ENCODE peak calls at places on chromosomes 3 and 15, in four cellular contexts. U is endothelial cell, G is GM13977, J is psoas muscle. W is an unnamed sample.

GRCh38 chr3:56811545-56812202 is 9.9 kb upstream of the ARHGEF3 start:
- DNase-seq in G (no peak), J (no peak), U (no peak), W (no peak)

GRCh38 chr15:72964542-72964941 is 87.7 kb upstream of the NEO1 start:
- DNase-seq in J (no peak), G (no peak), U (no peak), W (no peak)

GRCh38 chr15:82300883-82301282 is 38.3 kb downstream of the SAXO2 start:
- DNase-seq in U (no peak), J (no peak), G (no peak), W (no peak)

GRCh38 chr3:97265237-97266005 is 451.0 kb downstream of the EPHA6 start:
- DNase-seq in J (no peak), U (no peak), G (no peak), W (no peak)

GRCh38 chr3:73623996-73624362 is 762 bp downstream of the PDZRN3 start:
- DNase-seq in G (no peak), U (peak; percentile 51), J (peak; percentile 87), W (no peak)

GRCh38 chr3:187125319-187126031 is 13.8 kb downstream of the RPL39L start:
- DNase-seq in J (no peak), U (no peak), G (no peak), W (no peak)

GRCh38 chr15:91468861-91469260 is 368.8 kb downstream of the SV2B start:
- DNase-seq in U (no peak), G (no peak), J (no peak), W (peak; percentile 27)

GRCh38 chr15:30827625-30828303 is 76.0 kb upstream of the FAN1 start:
- DNase-seq in U (no peak), G (no peak), J (no peak), W (no peak)

GRCh38 chr3:14691239-14691638 is 16.3 kb downstream of the C3orf20 start:
- DNase-seq in U (no peak), G (peak; percentile 58), J (no peak), W (no peak)

GRCh38 chr15:74251187-74251811 is 15.2 kb downstream of the CCDC33 start:
- DNase-seq in U (no peak), G (no peak), J (peak; percentile 96), W (no peak)

GRCh38 chr3:45868213-45868612 is 18.1 kb upstream of the CCR9 start:
- DNase-seq in J (no peak), G (no peak), U (no peak), W (no peak)

GRCh38 chr3:48688032-48688736 is 2.5 kb upstream of the NCKIPSD start:
- DNase-seq in U (no peak), J (no peak), G (no peak), W (no peak)

GRCh38 chr3:38707730-38708129 is 58.2 kb upstream of the SCN5A start:
- DNase-seq in G (no peak), U (peak; percentile 21), J (no peak), W (no peak)

GRCh38 chr15:69604050-69604378 is 151.4 kb downstream of the RPLP1 start:
- DNase-seq in J (no peak), U (peak; percentile 15), G (no peak), W (no peak)

GRCh38 chr15:66399276-66399675 is 12.6 kb downstream of the MAP2K1 start:
- DNase-seq in G (no peak), U (no peak), J (no peak), W (no peak)

GRCh38 chr15:66505818-66506217 is 692 bp downstream of the ZWILCH start:
- DNase-seq in G (no peak), J (no peak), U (no peak), W (peak; percentile 13)

GRCh38 chr3:183489455-183490210 is 61.2 kb upstream of the MCF2L2 start:
- DNase-seq in G (no peak), J (no peak), U (no peak), W (no peak)

GRCh38 chr3:100880845-100881244 is 112.4 kb downstream of the ABI3BP start:
- DNase-seq in J (no peak), G (no peak), U (no peak), W (no peak)

GRCh38 chr15:88656760-88657221 is 18.0 kb downstream of the ISG20 start:
- DNase-seq in G (peak; percentile 79), U (no peak), J (no peak), W (peak; percentile 44)

GRCh38 chr15:73802336-73803105 is 49.4 kb upstream of the INSYN1 start:
- DNase-seq in G (no peak), U (no peak), J (peak; percentile 83), W (no peak)

GRCh38 chr3:30510596-30510995 is 95.8 kb upstream of the TGFBR2 start:
- DNase-seq in U (no peak), G (no peak), J (no peak), W (no peak)

GRCh38 chr3:184719709-184720108 is 7.8 kb upstream of the MAGEF1 start:
- DNase-seq in G (no peak), J (no peak), U (no peak), W (no peak)

GRCh38 chr3:184716652-184717607 is 5.1 kb upstream of the MAGEF1 start:
- DNase-seq in G (no peak), U (no peak), J (no peak), W (no peak)

GRCh38 chr3:184717608-184717995 is 5.7 kb upstream of the MAGEF1 start:
- DNase-seq in J (no peak), U (no peak), G (no peak), W (no peak)

GRCh38 chr3:184715943-184716651 is 4.2 kb upstream of the MAGEF1 start:
- DNase-seq in J (no peak), G (no peak), U (no peak), W (no peak)

GRCh38 chr3:184718431-184718830 is 6.6 kb upstream of the MAGEF1 start:
- DNase-seq in G (no peak), J (no peak), U (no peak), W (no peak)
- TF ChIP-seq CTCF in G (no peak), J (no peak), U (no peak), W (no peak)

DNA sequence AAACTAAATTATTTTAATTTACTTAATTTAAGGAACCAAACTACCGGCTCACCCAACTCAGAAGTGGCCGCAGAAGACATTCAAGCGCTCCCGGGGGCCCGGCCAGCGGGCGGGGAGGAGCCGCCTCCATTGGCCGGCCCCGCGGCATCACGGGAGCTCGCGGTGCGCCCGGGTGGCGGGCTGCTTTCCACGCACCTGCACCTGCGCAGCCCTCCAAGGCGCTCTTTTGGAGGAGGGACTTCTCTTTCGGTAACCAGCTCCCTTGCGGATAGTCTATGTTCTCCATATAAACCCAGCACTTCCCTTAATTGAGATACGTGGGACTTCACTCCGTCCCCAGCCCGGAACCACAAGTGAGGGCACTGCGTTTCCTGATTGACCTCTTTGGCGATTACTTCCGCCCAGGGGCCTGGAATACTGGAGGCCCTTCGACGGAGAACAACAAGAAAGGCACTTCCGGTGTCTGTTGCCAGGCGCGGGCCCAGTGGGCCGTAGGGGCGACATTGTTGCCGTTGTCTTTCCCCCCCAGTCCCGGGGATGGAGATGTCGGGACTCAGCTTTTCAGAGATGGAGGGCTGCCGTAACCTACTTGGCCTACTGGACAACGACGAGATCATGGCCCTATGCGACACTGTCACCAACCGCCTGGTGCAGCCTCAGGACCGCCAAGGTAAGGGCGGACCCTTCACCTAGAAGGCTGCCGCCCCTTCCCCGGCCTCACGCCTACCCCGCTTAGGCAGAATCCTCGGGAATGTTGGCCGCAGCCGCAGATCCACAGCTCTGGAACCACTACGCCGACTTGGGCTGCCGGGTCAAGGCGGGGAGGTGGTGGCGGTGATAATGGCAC is at the start of gene C3orf38:
- DNase-seq in U (peak; percentile 75), J (peak; percentile 93), G (peak; percentile 82), W (peak; percentile 81)
- TF ChIP-seq CTCF in U (no peak), J (no peak), G (no peak), W (no peak)

DNA sequence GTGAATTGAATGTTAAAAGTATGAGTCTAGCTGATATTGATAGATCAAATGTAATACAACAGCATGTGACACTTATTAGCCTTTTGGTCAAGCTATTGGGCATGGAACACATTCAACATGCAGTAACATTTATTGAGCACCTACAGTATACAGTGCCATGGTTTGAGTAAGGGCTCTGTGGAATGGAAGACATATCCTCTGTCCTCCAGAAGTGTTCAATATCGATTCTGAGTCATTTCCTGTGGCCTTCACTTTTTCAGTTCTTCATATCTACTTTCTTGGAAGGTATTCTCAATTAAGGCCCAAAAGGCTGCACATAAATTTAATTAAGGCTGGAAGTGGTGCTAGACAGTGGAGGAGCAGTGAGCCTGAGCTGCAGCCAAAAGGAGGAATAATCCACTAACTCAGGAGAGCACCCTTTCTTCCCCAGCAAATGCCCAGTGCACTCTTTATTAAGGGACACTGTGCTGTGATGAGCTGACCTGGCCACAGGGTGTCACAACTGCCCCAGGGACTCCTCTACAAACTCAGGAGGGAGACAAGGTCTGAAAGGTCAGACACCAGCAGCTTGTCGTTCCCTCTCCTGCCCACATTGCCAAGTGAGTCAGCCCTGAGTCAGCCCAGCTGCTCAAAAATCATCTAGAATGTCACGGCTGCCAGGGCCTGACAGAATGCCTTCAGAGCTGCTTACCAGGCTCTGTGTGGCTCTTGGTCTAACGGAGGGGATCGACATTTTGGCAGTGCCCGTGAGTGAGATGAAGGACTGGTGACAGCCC is 544.8 kb downstream of the AGBL1 start:
- DNase-seq in U (peak; percentile 71), G (no peak), J (peak; percentile 95), W (peak; percentile 92)
- TF ChIP-seq CTCF in U (peak; percentile 48), G (no peak), J (peak; percentile 71), W (peak; percentile 59)

GRCh38 chr3:126939347-126939735 is 43.6 kb upstream of the PLXNA1 start:
- DNase-seq in U (no peak), J (no peak), G (no peak), W (no peak)
- TF ChIP-seq CTCF in U (no peak), J (no peak), G (peak; percentile 33), W (no peak)

W was measured in activated CD8-positive, alpha-beta T cell treated with anti-CD3 and anti-CD28 coated beads for 36 hours.